ENCODE peak calls at places on chromosomes 1 and 21, in six cellular contexts. M is cardiac fibroblast, H is dorsolateral prefrontal cortex, S is epithelial cell of esophagus, F is endothelial cell, E is foreskin keratinocyte. N is an unnamed sample.

GRCh38 chr21:29114765-29115164 is 15.7 kb upstream of the MAP3K7CL start:
- DNase-seq in M (peak), H (no peak), S (peak), F (no peak), E (peak), N (no peak)

GRCh38 chr1:176786274-176786673 is 323.3 kb downstream of the PAPPA2 start:
- DNase-seq in M (no peak), H (no peak), S (peak), F (no peak), E (no peak), N (no peak)

GRCh38 chr21:16302851-16303282 is 573.1 kb downstream of the USP25 start:
- DNase-seq in M (peak), H (no peak), S (no peak), F (no peak), E (no peak), N (no peak)

GRCh38 chr1:113322439-113322838 is 67.9 kb upstream of the MAGI3 start:
- DNase-seq in M (no peak), H (no peak), S (no peak), F (no peak), E (no peak), N (no peak)

GRCh38 chr1:7385471-7386225 is 385.4 kb upstream of the VAMP3 start:
- DNase-seq in M (no peak), H (peak), S (no peak), F (no peak), E (no peak), N (no peak)

GRCh38 chr1:37240897-37241296 is 206.6 kb upstream of the GRIK3 start:
- DNase-seq in M (no peak), H (no peak), S (no peak), F (no peak), E (no peak), N (no peak)

GRCh38 chr1:162632234-162632666 is at the start of gene DDR2:
- DNase-seq in M (peak), H (no peak), S (no peak), F (no peak), E (no peak), N (no peak)

GRCh38 chr1:22654692-22655091 is 1.7 kb downstream of the C1QB start:
- DNase-seq in M (no peak), H (no peak), S (peak), F (no peak), E (no peak), N (no peak)

GRCh38 chr1:155134858-155135415 is 715 bp upstream of the SLC50A1 start:
- DNase-seq in M (peak), H (peak), S (peak), F (peak), E (peak), N (peak)

GRCh38 chr1:195568389-195568788 is 1039.9 kb downstream of the KCNT2 start:
- DNase-seq in M (no peak), H (no peak), S (no peak), F (no peak), E (no peak), N (no peak)

GRCh38 chr21:28333455-28334108 is 659.1 kb downstream of the LTN1 start:
- DNase-seq in M (peak), H (no peak), S (peak), F (no peak), E (no peak), N (no peak)

GRCh38 chr1:50977575-50978143 is 7.6 kb downstream of the CDKN2C start:
- DNase-seq in M (peak), H (no peak), S (peak), F (peak), E (no peak), N (no peak)

GRCh38 chr1:214862421-214862820 is 220.1 kb upstream of the KCNK2 start:
- DNase-seq in M (peak), H (no peak), S (peak), F (no peak), E (peak), N (no peak)

GRCh38 chr1:76268341-76268740 is 193.8 kb downstream of the ST6GALNAC3 start:
- DNase-seq in M (no peak), H (no peak), S (no peak), F (no peak), E (no peak), N (no peak)

GRCh38 chr1:203447147-203447546 is 28.5 kb upstream of the PRELP start:
- DNase-seq in M (no peak), H (no peak), S (no peak), F (no peak), E (no peak), N (no peak)

GRCh38 chr1:203442821-203443220 is 32.8 kb upstream of the PRELP start:
- DNase-seq in M (no peak), H (no peak), S (no peak), F (no peak), E (no peak), N (no peak)

GRCh38 chr1:203441811-203442210 is 33.8 kb upstream of the PRELP start:
- DNase-seq in M (no peak), H (no peak), S (no peak), F (no peak), E (no peak), N (no peak)

GRCh38 chr1:203443296-203443695 is 32.3 kb upstream of the PRELP start:
- DNase-seq in M (no peak), H (no peak), S (no peak), F (no peak), E (no peak), N (no peak)

DNA sequence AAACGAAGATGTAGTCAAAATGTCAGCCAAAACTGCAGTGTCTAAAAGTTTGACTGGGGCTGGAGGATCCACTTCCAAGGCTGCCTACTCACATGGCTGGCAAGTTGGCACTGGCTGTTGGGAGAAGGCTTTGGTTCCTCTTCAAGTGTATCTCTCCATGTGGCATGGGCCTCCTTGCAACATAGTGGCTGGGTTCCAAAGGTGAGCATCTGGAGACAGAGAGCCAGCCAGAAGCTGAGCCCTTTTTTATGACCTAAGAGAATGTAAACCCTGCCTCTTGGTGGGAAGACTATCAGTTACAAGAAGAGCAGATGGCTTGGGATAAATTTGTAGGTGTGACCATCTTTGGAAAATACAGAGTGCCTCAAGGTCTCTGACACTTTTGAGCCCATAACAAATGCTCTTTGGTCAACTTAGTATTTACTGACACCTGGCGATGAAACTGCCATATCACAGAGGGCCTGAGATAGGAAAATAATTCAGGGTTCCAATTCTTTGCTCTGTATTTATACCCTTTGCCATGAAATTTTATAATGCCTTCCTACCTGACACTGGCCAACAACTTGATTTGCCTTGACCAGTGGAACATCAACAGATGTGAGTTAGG is 31.4 kb upstream of the PRELP start:
- DNase-seq in M (no peak), H (no peak), S (no peak), F (no peak), E (no peak), N (no peak)
- TF ChIP-seq CTCF in M (no peak), H (no peak), S (no peak), F (no peak), E (no peak), N (no peak)

DNA sequence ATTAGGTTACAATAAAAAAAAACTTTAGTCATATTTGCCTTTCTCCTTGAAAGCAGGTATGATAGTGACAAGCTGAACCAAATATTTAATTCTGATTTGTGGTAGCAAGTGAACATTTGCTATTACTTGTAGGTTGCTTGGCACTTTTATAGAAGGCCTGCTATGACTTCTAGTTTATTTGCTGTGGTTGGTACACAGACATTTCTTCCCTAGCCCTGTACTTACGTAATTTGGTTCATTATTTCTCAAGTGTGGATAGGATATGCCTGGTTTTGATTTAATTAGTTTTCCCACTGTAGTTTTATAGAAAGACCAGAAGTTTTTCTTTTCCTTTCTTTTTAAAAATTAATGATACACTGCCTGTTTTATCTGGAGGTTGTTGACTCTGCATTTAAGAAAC is 55.9 kb downstream of the PPP2R5A start:
- DNase-seq in M (no peak), H (no peak), S (no peak), F (no peak), E (no peak), N (no peak)
- TF ChIP-seq CTCF in M (no peak), H (no peak), S (no peak), F (no peak), E (no peak), N (no peak)

GRCh38 chr1:171984850-171985485 is 143.7 kb downstream of the DNM3 start:
- DNase-seq in M (peak), H (no peak), S (peak), F (no peak), E (no peak), N (no peak)

GRCh38 chr1:171988243-171988642 is 146.9 kb downstream of the DNM3 start:
- DNase-seq in M (no peak), H (no peak), S (no peak), F (no peak), E (no peak), N (no peak)

GRCh38 chr1:171985639-171986038 is 144.3 kb downstream of the DNM3 start:
- DNase-seq in M (no peak), H (peak), S (peak), F (peak), E (no peak), N (no peak)

GRCh38 chr1:171984262-171984661 is 143.0 kb downstream of the DNM3 start:
- DNase-seq in M (no peak), H (peak), S (no peak), F (no peak), E (no peak), N (no peak)

DNA sequence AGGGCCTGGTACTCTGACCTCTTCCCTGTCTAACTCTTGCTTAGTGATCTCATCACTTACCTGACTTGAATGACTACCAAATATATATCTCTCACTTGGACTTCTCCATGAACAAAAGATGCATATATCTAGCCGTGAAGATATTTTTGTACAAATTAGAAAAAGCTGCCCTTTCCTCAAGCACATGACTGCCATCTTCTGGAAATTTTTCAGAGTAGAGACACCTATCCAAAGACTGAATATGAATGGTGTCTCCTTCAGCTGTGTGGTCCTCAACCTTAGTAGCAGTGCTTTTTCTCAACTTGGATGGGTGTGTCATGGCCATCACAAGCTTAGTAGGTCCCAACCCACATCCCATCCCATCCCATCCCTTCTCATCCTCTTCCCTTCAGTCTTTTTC is 142.3 kb downstream of the DNM3 start:
- DNase-seq in M (peak), H (no peak), S (peak), F (no peak), E (no peak), N (no peak)
- TF ChIP-seq CTCF in M (peak), H (peak), S (peak), F (no peak), E (peak), N (no peak)

GRCh38 chr1:79193211-79194079 is 186.9 kb upstream of the ADGRL4 start:
- DNase-seq in M (peak), H (no peak), S (peak), F (peak), E (peak), N (no peak)

GRCh38 chr1:79198841-79199240 is 192.3 kb upstream of the ADGRL4 start:
- DNase-seq in M (peak), H (no peak), S (peak), F (no peak), E (peak), N (no peak)

GRCh38 chr1:79197421-79197820 is 190.9 kb upstream of the ADGRL4 start:
- DNase-seq in M (peak), H (no peak), S (peak), F (peak), E (no peak), N (no peak)
- TF ChIP-seq CTCF in M (peak), H (peak), S (peak), F (peak), E (peak), N (no peak)

GRCh38 chr1:17507916-17508315 is 31.6 kb upstream of the ARHGEF10L start:
- DNase-seq in M (no peak), H (no peak), S (no peak), F (peak), E (no peak), N (no peak)

GRCh38 chr1:17509320-17509719 is 30.2 kb upstream of the ARHGEF10L start:
- DNase-seq in M (no peak), H (no peak), S (no peak), F (peak), E (no peak), N (no peak)

GRCh38 chr1:17513131-17513530 is 26.4 kb upstream of the ARHGEF10L start:
- DNase-seq in M (no peak), H (no peak), S (no peak), F (no peak), E (no peak), N (no peak)

GRCh38 chr1:17510138-17510537 is 29.4 kb upstream of the ARHGEF10L start:
- DNase-seq in M (no peak), H (no peak), S (no peak), F (no peak), E (no peak), N (no peak)

GRCh38 chr1:17511188-17511587 is 28.3 kb upstream of the ARHGEF10L start:
- DNase-seq in M (no peak), H (no peak), S (no peak), F (no peak), E (no peak), N (no peak)
- TF ChIP-seq CTCF in M (no peak), H (no peak), S (no peak), F (no peak), E (no peak), N (no peak)